ENCODE peak calls at places on chromosomes 7 and 10, in five cellular contexts. W is Panc1; O is GM23338; H is CD4-positive, CD25-positive, alpha-beta regulatory T cell; P is upper lobe of left lung. J is an unnamed sample. For H3K4me1, the result is how much of the 10 kb centered on the place peaks cover.

GRCh38 chr7:134350682-134351081 is 34.0 kb upstream of the SLC35B4 start:
- DNase-seq in H (no peak), P (no peak), W (no peak), O (no peak), J (peak)

GRCh38 chr7:114783413-114783812 is 138.5 kb upstream of the MDFIC start:
- DNase-seq in O (no peak), W (no peak), H (no peak), P (no peak), J (no peak)

GRCh38 chr10:46520381-46520780 is 36.1 kb downstream of the GPRIN2 start:
- DNase-seq in W (no peak), P (peak), O (no peak), H (no peak), J (no peak)

GRCh38 chr7:96380111-96380512 is 58.2 kb upstream of the SLC25A13 start:
- DNase-seq in W (no peak), H (no peak), O (peak), P (no peak), J (no peak)

GRCh38 chr7:45147858-45148652 is 9.5 kb upstream of the RAMP3 start:
- DNase-seq in W (no peak), O (peak), P (no peak), H (no peak), J (no peak)

GRCh38 chr7:125059861-125060456 is 130.3 kb upstream of the POT1 start:
- DNase-seq in H (no peak), P (no peak), W (no peak), O (no peak), J (peak)

GRCh38 chr7:34823650-34824258 is 165.7 kb downstream of the NPSR1 start:
- DNase-seq in W (peak), H (peak), P (peak), O (peak), J (peak)

GRCh38 chr10:22723343-22723779 is 9.0 kb upstream of the PIP4K2A start:
- DNase-seq in P (no peak), O (no peak), W (no peak), H (no peak), J (peak)

GRCh38 chr7:27735165-27735564 is 4.8 kb upstream of the TAX1BP1 start:
- DNase-seq in W (no peak), P (no peak), O (no peak), H (no peak), J (no peak)

GRCh38 chr7:155597753-155598140 is 46.7 kb upstream of the RBM33 start:
- DNase-seq in H (no peak), W (no peak), P (peak), O (no peak), J (no peak)

GRCh38 chr10:133405844-133406527 is 12.0 kb downstream of the MTG1 start:
- DNase-seq in P (no peak), H (peak), O (no peak), W (no peak), J (peak)

GRCh38 chr10:1374901-1375804 is 319.0 kb downstream of the WDR37 start:
- DNase-seq in H (no peak), W (no peak), O (no peak), P (no peak), J (no peak)

GRCh38 chr10:13087986-13088618 is 11.9 kb upstream of the OPTN start:
- DNase-seq in H (no peak), O (no peak), P (no peak), W (no peak), J (no peak)

GRCh38 chr10:79148452-79149344 is 79.9 kb downstream of the ZMIZ1 start:
- DNase-seq in O (no peak), P (peak), W (no peak), H (peak), J (no peak)

GRCh38 chr10:80260295-80261243 is 28.9 kb downstream of the MAT1A start:
- DNase-seq in P (no peak), W (peak), H (peak), O (peak), J (peak)

GRCh38 chr7:35035511-35035921 is 1.8 kb downstream of the DPY19L1 start:
- DNase-seq in P (peak), O (peak), H (peak), W (peak), J (no peak)

GRCh38 chr10:112934193-112934592 is 15.9 kb upstream of the TCF7L2 start:
- DNase-seq in P (no peak), O (no peak), W (no peak), H (no peak), J (no peak)

GRCh38 chr7:100373261-100373831 is at the start of gene PILRA:
- DNase-seq in P (peak), H (no peak), W (no peak), O (no peak), J (no peak)

DNA sequence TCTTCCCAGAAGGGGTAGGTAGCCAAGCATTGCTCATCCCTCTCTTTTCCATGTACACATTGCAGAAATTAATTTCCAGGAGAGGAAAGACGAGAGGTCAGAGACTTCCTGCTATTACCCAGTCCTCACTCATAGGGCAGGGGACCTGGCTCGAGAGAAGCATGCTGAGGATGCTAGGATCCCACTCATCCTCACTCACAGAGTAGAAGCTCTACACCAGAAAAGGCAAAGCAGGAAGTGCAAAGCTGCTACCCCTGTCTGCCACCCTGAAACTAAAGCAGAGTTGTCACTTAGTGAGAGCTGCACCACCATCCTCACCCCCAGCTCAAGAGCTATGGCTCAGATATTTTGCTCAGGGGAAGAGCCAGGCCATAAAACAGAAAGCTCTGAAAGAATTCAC is 9.9 kb downstream of the OR9A2 start:
- DNase-seq in O (no peak), H (no peak), P (no peak), W (no peak), J (peak)
- H3K4me1 ChIP-seq in O (under half), H (under half), P (under half), W (under half), J (half or more)

GRCh38 chr7:144641389-144642044 is 194.3 kb downstream of the TPK1 start:
- DNase-seq in H (no peak), O (no peak), W (no peak), P (no peak), J (no peak)
- H3K4me1 ChIP-seq in H (under half), O (under half), W (under half), P (under half), J (under half)

DNA sequence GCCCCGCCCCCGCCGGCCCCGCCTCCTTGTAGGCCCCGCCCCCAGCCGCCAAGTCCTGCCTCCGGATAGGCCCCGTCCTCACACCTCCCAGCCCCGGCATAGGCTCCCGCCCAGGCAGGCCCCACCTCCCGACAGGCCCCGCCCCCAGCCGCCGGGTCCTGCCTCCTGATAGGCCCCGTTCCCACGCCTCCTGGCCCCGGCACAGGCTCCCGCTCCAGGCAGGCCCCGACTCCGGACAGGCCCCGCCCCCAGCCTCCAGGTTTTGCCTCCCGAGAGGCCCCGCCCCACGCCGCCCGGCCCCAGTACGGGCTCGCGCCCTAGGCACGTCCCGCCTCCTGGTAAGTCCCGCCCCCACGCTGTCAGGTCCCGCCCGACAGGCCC is 232 bp upstream of the MICALL2 start:
- DNase-seq in H (peak), O (peak), P (peak), W (peak), J (peak)
- H3K4me1 ChIP-seq in H (under half), O (under half), P (half or more), W (half or more), J (under half)

GRCh38 chr10:119316002-119316358 is 108.6 kb downstream of the GRK5 start:
- DNase-seq in O (no peak), H (no peak), W (no peak), P (no peak), J (no peak)
- H3K4me1 ChIP-seq in O (under half), H (under half), W (half or more), P (half or more), J (under half)

DNA sequence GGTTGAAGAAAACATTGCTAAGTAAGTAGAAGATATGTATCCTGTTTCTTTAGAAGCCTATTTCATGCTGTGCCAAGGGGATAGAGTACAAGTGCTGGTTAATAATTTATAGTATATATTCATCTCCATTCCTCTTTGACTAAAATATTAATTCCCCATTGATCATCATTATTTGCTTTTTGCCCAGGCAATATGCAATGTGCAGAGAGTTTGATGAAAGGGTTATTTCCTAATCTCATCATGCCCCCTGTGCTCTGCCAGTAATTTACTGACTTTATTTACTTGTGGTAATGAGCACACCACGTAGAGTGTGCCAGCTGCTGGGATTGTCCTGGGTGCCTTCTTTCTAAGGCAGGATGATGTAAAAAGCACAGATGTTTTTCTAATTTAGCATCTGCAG is 180.9 kb downstream of the REEP3 start:
- DNase-seq in H (no peak), P (no peak), W (no peak), O (no peak), J (no peak)
- H3K4me1 ChIP-seq in H (under half), P (under half), W (half or more), O (under half), J (half or more)

DNA sequence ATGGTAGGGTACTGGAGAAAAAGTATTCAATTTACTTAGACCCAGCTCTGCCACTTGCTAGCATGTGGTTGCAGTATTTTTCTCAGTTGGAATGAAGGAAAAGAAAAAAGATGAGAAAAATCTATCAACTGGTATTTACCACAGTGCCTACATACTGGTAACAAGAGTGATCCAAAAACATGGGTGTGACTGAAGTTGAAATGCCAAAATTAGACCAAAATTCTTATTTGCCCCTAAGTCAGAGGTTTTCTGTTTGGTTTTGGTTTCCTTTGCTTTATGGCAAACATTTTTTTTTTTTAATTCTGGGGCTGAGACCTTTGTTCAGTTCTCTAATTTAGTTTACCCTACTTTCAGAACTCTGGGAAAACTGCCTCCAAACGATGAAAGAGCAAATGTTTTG is 12.3 kb downstream of the HYCC1 start:
- DNase-seq in W (no peak), O (no peak), P (no peak), H (peak), J (no peak)
- H3K4me1 ChIP-seq in W (under half), O (half or more), P (under half), H (under half), J (under half)

GRCh38 chr10:69853064-69853463 is 51.4 kb downstream of the COL13A1 start:
- DNase-seq in H (no peak), O (peak), W (no peak), P (no peak), J (no peak)
- H3K4me1 ChIP-seq in H (under half), O (under half), W (under half), P (under half), J (under half)

J was measured in Karpas-422.